ENCODE peak calls at places on chromosomes 13 and 19, in eight cellular contexts. V, C, R, H, O, G, A and Y are unnamed samples.

GRCh38 chr13:85665286-85665685 is 133.9 kb downstream of the SLITRK6 start:
- DNase-seq in R (no peak), O (peak; percentile 55), V (no peak), C (no peak), A (peak; percentile 3), H (no peak), G (no peak), Y (no peak)

GRCh38 chr13:40982772-40983171 is 36.3 kb downstream of the ELF1 start:
- DNase-seq in R (no peak), H (no peak), C (no peak), G (peak; percentile 74), V (peak; percentile 55), O (no peak), A (peak; percentile 5), Y (peak; percentile 53)

GRCh38 chr13:80177327-80177726 is 163.6 kb downstream of the SPRY2 start:
- DNase-seq in H (no peak), A (peak; percentile 48), O (no peak), V (no peak), C (no peak), R (no peak), G (no peak), Y (no peak)

GRCh38 chr13:44815507-44816074 is 173.7 kb downstream of the NUFIP1 start:
- DNase-seq in V (peak; percentile 27), A (peak; percentile 98), H (no peak), C (no peak), G (no peak), R (no peak), O (peak; percentile 92), Y (no peak)

GRCh38 chr13:113918981-113919646 is 54.8 kb downstream of the C13orf46 start:
- DNase-seq in H (no peak), C (peak; percentile 15), V (no peak), G (no peak), O (no peak), R (no peak), A (no peak), Y (no peak)

GRCh38 chr19:2354670-2355069 is 5.4 kb upstream of the TMPRSS9 start:
- DNase-seq in O (no peak), A (no peak), C (no peak), G (no peak), V (no peak), R (no peak), H (no peak), Y (no peak)

GRCh38 chr13:92265408-92265807 is 867.0 kb downstream of the GPC5 start:
- DNase-seq in V (no peak), G (no peak), H (no peak), R (no peak), A (no peak), C (no peak), O (no peak), Y (no peak)

GRCh38 chr13:41017153-41017552 is 2.0 kb downstream of the ELF1 start:
- DNase-seq in V (no peak), C (no peak), G (peak; percentile 74), A (no peak), O (no peak), R (no peak), H (no peak), Y (no peak)

GRCh38 chr19:3881272-3882040 is 971 bp downstream of the ATCAY start:
- DNase-seq in C (no peak), H (no peak), R (no peak), A (peak; percentile 10), O (no peak), V (no peak), G (no peak), Y (no peak)

GRCh38 chr13:30859326-30859725 is 46.7 kb upstream of the MEDAG start:
- DNase-seq in A (no peak), R (no peak), G (no peak), O (no peak), V (no peak), C (no peak), H (no peak), Y (no peak)

GRCh38 chr13:60260440-60260839 is 96.7 kb upstream of the DIAPH3 start:
- DNase-seq in O (no peak), G (no peak), R (no peak), V (no peak), A (no peak), C (no peak), H (no peak), Y (no peak)

GRCh38 chr19:4233282-4233853 is 4.0 kb downstream of the EBI3 start:
- DNase-seq in H (no peak), C (peak; percentile 90), O (no peak), A (peak; percentile 48), V (peak; percentile 62), R (peak; percentile 24), G (no peak), Y (peak; percentile 52)

GRCh38 chr13:26494591-26494990 is 62.9 kb upstream of the WASF3 start:
- DNase-seq in R (no peak), H (peak; percentile 62), V (no peak), O (no peak), C (no peak), G (no peak), A (no peak), Y (no peak)

GRCh38 chr13:102395939-102396338 is 5.9 kb downstream of the FGF14 start:
- DNase-seq in R (no peak), G (no peak), C (no peak), A (no peak), H (no peak), O (no peak), V (no peak), Y (no peak)